ENCODE peak calls at places on chromosomes 3 and 15, in four cellular contexts. One of them, this sample, is unnamed.

GRCh38 chr15:59244337-59244736 is 37.7 kb downstream of the LDHAL6B start:
- DNase-seq in HCT116: no peak
- DNase-seq in GM23248: no peak
- DNase-seq in HepG2: no peak
- DNase-seq in this sample: no peak

GRCh38 chr3:126987596-126987995 is 4.7 kb downstream of the PLXNA1 start:
- DNase-seq in HepG2: no peak
- DNase-seq in HCT116: no peak
- DNase-seq in GM23248: no peak
- DNase-seq in this sample: no peak

GRCh38 chr15:49830411-49830810 is 209.6 kb downstream of the DTWD1 start:
- DNase-seq in HepG2: no peak
- DNase-seq in HCT116: no peak
- DNase-seq in GM23248: peak
- DNase-seq in this sample: no peak

GRCh38 chr3:176661432-176661964 is 535.8 kb downstream of the TBL1XR1 start:
- DNase-seq in HepG2: no peak
- DNase-seq in HCT116: no peak
- DNase-seq in GM23248: no peak
- DNase-seq in this sample: peak

GRCh38 chr3:66138336-66139234 is 82.2 kb upstream of the SLC25A26 start:
- DNase-seq in HCT116: peak
- DNase-seq in HepG2: peak
- DNase-seq in GM23248: peak
- DNase-seq in this sample: peak

GRCh38 chr3:13420051-13420816 is at the start of gene NUP210:
- DNase-seq in HepG2: peak
- DNase-seq in HCT116: no peak
- DNase-seq in GM23248: no peak
- DNase-seq in this sample: no peak

GRCh38 chr3:197297476-197298340 is 704 bp downstream of the DLG1 start:
- DNase-seq in HCT116: peak
- DNase-seq in GM23248: peak
- DNase-seq in HepG2: peak
- DNase-seq in this sample: peak

GRCh38 chr15:68721886-68722285 is 98.8 kb downstream of the ANP32A start:
- DNase-seq in HCT116: no peak
- DNase-seq in GM23248: no peak
- DNase-seq in HepG2: no peak
- DNase-seq in this sample: no peak

GRCh38 chr3:197306374-197307086 is 8.1 kb upstream of the DLG1 start:
- DNase-seq in HepG2: peak
- DNase-seq in GM23248: peak
- DNase-seq in HCT116: no peak
- DNase-seq in this sample: peak

GRCh38 chr15:65032823-65033537 is 3.5 kb upstream of the MTFMT start:
- DNase-seq in HepG2: peak
- DNase-seq in GM23248: peak
- DNase-seq in HCT116: peak
- DNase-seq in this sample: peak

GRCh38 chr15:98155356-98155755 is 194.9 kb downstream of the ARRDC4 start:
- DNase-seq in HCT116: no peak
- DNase-seq in HepG2: no peak
- DNase-seq in GM23248: peak
- DNase-seq in this sample: no peak

GRCh38 chr15:66911131-66911700 is 154.2 kb upstream of the SMAD3 start:
- DNase-seq in HepG2: no peak
- DNase-seq in HCT116: no peak
- DNase-seq in GM23248: no peak
- DNase-seq in this sample: no peak

GRCh38 chr15:66907826-66908502 is 157.4 kb upstream of the SMAD3 start:
- DNase-seq in HCT116: no peak
- DNase-seq in GM23248: peak
- DNase-seq in HepG2: peak
- DNase-seq in this sample: no peak

GRCh38 chr15:66909381-66909890 is 156.0 kb upstream of the SMAD3 start:
- DNase-seq in HCT116: no peak
- DNase-seq in GM23248: no peak
- DNase-seq in HepG2: no peak
- DNase-seq in this sample: no peak

GRCh38 chr15:66906660-66907059 is 158.7 kb upstream of the SMAD3 start:
- DNase-seq in HepG2: no peak
- DNase-seq in GM23248: no peak
- DNase-seq in HCT116: no peak
- DNase-seq in this sample: no peak

DNA sequence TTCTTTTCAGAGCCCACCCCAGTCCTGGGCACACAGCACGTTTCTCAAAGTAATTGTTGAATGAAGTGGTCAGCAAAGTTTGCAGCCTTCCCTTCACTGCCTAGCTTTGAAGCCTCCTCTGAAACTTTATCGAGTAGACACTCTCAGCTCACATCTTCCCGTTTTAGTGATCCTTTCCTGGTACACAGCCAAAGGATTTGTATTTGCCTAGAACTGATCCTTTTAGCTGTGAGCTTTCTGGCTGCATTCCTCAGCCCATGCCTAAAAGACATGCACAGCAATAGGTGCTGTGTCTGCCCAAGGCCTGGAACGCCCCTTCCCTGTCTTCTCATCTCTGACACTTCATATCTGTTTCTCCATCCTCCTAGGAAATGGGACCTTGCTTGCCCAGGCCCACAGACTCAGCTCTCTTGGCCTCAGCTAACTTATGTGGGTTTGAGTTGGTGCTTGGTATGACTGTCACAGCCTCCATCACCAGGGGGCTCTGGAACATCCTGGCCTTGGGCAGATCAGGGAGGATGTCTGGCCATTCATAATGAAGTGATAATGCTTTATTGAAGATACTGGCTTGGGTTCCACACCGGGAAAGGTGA is 156.8 kb upstream of the SMAD3 start:
- DNase-seq in HepG2: no peak
- DNase-seq in HCT116: no peak
- DNase-seq in GM23248: peak
- DNase-seq in this sample: no peak
- H3K4me3 ChIP-seq in HepG2: peak
- H3K4me3 ChIP-seq in HCT116: no peak
- H3K4me3 ChIP-seq in GM23248: no peak
- H3K4me3 ChIP-seq in this sample: no peak

GRCh38 chr15:56739474-56739873 is 6.2 kb upstream of the ZNF280D start:
- DNase-seq in HepG2: peak
- DNase-seq in HCT116: no peak
- DNase-seq in GM23248: no peak
- DNase-seq in this sample: no peak
- H3K27ac ChIP-seq in HepG2: no peak
- H3K27ac ChIP-seq in HCT116: no peak
- H3K27ac ChIP-seq in GM23248: no peak
- H3K27ac ChIP-seq in this sample: no peak

GRCh38 chr3:153399636-153400035 is 237.6 kb downstream of the RAP2B start:
- DNase-seq in HepG2: no peak
- DNase-seq in HCT116: no peak
- DNase-seq in GM23248: peak
- DNase-seq in this sample: no peak
- H3K9ac ChIP-seq in HepG2: no peak
- H3K9ac ChIP-seq in HCT116: no peak
- H3K9ac ChIP-seq in GM23248: peak
- H3K9ac ChIP-seq in this sample: no peak

GRCh38 chr3:33218072-33218445 is 551 bp downstream of the SUSD5 start:
- DNase-seq in HCT116: no peak
- DNase-seq in GM23248: peak
- DNase-seq in HepG2: no peak
- DNase-seq in this sample: peak
- H3K4me3 ChIP-seq in HCT116: no peak
- H3K4me3 ChIP-seq in GM23248: peak
- H3K4me3 ChIP-seq in HepG2: no peak
- H3K4me3 ChIP-seq in this sample: peak

GRCh38 chr3:113161661-113162060 is 49.7 kb upstream of the BOC start:
- DNase-seq in HepG2: no peak
- DNase-seq in HCT116: no peak
- DNase-seq in GM23248: peak
- DNase-seq in this sample: no peak

GRCh38 chr3:113153499-113154107 is 57.8 kb upstream of the BOC start:
- DNase-seq in HepG2: no peak
- DNase-seq in HCT116: no peak
- DNase-seq in GM23248: peak
- DNase-seq in this sample: no peak

GRCh38 chr3:113156816-113157333 is 54.5 kb upstream of the BOC start:
- DNase-seq in HCT116: no peak
- DNase-seq in HepG2: no peak
- DNase-seq in GM23248: no peak
- DNase-seq in this sample: no peak

GRCh38 chr3:113158210-113158609 is 53.1 kb upstream of the BOC start:
- DNase-seq in HepG2: no peak
- DNase-seq in GM23248: no peak
- DNase-seq in HCT116: no peak
- DNase-seq in this sample: no peak

DNA sequence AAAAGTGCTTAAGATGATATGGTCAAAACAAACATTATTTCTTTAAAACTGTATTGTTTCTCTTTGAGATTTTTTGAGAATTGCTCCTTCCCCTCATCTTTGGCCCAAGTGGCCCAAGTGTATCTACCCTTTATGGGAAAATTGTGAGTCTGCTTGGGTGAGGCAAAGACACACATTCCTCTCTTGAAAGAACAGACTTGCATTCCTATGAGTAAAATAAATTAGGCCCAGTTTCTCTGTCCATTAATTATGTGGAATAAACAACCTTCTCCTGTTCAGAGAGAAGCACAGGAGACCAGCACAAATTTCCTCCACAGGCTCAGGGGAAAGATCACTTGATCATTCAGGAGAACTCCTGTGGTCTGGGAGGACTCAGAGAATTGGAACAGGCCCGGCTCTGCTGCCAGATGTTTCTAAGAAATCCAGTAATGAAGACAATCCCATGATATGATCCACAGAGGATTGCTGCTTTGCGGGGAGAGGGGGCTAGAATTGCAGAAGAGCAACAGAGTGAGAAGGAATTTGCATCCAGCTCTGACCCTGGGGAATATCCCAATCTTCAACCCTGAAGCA is 53.9 kb upstream of the BOC start:
- DNase-seq in HCT116: no peak
- DNase-seq in GM23248: peak
- DNase-seq in HepG2: no peak
- DNase-seq in this sample: no peak
- H3K27ac ChIP-seq in HCT116: no peak
- H3K27ac ChIP-seq in GM23248: no peak
- H3K27ac ChIP-seq in HepG2: no peak
- H3K27ac ChIP-seq in this sample: no peak

DNA sequence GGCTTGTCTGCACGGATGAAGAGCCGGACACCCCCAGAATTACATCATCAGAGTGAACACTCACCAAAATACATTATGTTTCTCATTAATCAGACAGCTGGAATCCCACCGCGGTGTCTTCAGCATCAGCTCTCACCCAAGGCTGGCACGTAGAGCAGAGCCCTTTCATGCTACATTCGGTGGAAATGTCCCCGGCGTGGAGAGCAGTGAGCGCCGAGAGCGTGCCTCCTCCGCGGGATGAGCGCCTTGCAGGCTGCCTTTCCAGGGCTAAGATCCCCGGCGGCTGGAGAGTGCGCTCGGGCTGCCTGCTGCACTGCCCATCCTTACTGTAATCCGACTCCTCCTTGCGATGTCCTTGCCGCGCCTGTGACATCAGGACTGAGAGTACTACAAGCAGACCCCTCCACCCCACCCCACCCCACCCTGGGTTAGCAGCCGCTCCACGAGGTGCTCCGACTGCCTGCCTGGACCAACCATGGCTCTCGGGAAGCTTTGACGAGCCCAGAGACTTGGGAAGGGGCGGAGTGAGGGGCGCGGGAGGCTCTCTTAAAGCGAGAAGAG is at the start of gene ZNF385D:
- DNase-seq in HCT116: no peak
- DNase-seq in HepG2: no peak
- DNase-seq in GM23248: peak
- DNase-seq in this sample: no peak
- H3K9ac ChIP-seq in HCT116: no peak
- H3K9ac ChIP-seq in HepG2: no peak
- H3K9ac ChIP-seq in GM23248: peak
- H3K9ac ChIP-seq in this sample: no peak

GRCh38 chr3:41202834-41203345 is 3.6 kb downstream of the CTNNB1 start:
- DNase-seq in GM23248: peak
- DNase-seq in HepG2: peak
- DNase-seq in HCT116: no peak
- DNase-seq in this sample: peak

GRCh38 chr3:41204369-41204768 is 5.1 kb downstream of the CTNNB1 start:
- DNase-seq in GM23248: no peak
- DNase-seq in HCT116: no peak
- DNase-seq in HepG2: no peak
- DNase-seq in this sample: no peak

GRCh38 chr3:41207355-41207754 is 8.1 kb downstream of the CTNNB1 start:
- DNase-seq in GM23248: no peak
- DNase-seq in HepG2: no peak
- DNase-seq in HCT116: no peak
- DNase-seq in this sample: no peak

GRCh38 chr3:41208507-41208906 is 9.2 kb downstream of the CTNNB1 start:
- DNase-seq in HepG2: no peak
- DNase-seq in GM23248: no peak
- DNase-seq in HCT116: no peak
- DNase-seq in this sample: no peak

DNA sequence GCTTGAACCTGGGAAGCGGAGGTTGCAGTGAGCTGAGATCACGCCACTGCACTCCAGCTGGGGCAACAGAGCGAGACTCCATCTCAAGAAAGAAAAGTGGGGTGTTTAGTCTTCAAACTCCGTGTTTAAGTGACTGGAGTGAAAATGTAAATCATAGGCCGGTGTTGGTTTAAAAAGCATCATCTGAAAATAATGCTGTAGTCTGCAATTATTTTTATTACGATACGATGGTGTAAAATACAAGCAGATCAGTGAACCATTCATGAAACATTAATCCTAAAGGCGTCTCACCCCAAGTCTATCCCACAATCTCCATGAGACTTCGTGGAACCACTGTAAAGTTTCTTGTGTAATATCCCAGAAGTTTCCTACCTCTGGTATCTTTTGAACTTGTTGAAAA is 6.3 kb downstream of the CTNNB1 start:
- DNase-seq in HepG2: no peak
- DNase-seq in HCT116: no peak
- DNase-seq in GM23248: no peak
- DNase-seq in this sample: no peak
- H3K4me3 ChIP-seq in HepG2: no peak
- H3K4me3 ChIP-seq in HCT116: no peak
- H3K4me3 ChIP-seq in GM23248: no peak
- H3K4me3 ChIP-seq in this sample: no peak

GRCh38 chr3:123414958-123415792 is 33.7 kb downstream of the ADCY5 start:
- DNase-seq in GM23248: no peak
- DNase-seq in HepG2: no peak
- DNase-seq in HCT116: no peak
- DNase-seq in this sample: no peak
- H3K27ac ChIP-seq in GM23248: no peak
- H3K27ac ChIP-seq in HepG2: no peak
- H3K27ac ChIP-seq in HCT116: no peak
- H3K27ac ChIP-seq in this sample: no peak

GRCh38 chr15:77039217-77039533 is 31.7 kb downstream of the TSPAN3 start:
- DNase-seq in HCT116: no peak
- DNase-seq in GM23248: no peak
- DNase-seq in HepG2: no peak
- DNase-seq in this sample: no peak
- H3K9ac ChIP-seq in HCT116: no peak
- H3K9ac ChIP-seq in GM23248: no peak
- H3K9ac ChIP-seq in HepG2: no peak
- H3K9ac ChIP-seq in this sample: no peak